ENCODE peak calls at places on chromosome 3, in eight cellular contexts. O, I, S, K, C, B, J and A are unnamed samples.

GRCh38 chr3:2967851-2968250 is 142.3 kb downstream of the IL5RA start:
- DNase-seq in B (no peak), O (no peak), C (no peak), J (no peak), I (no peak), S (no peak), K (no peak), A (no peak)

GRCh38 chr3:34225828-34226227 is 427.4 kb downstream of the PDCD6IP start:
- DNase-seq in J (no peak), K (no peak), S (no peak), O (no peak), I (no peak), B (no peak), C (no peak), A (no peak)

GRCh38 chr3:73813978-73814292 is 189.2 kb upstream of the PDZRN3 start:
- DNase-seq in B (no peak), J (no peak), C (no peak), I (no peak), O (no peak), S (no peak), K (peak), A (no peak)

GRCh38 chr3:119571230-119571629 is 8.1 kb upstream of the ADPRH start:
- DNase-seq in B (no peak), K (no peak), J (no peak), O (no peak), S (no peak), I (no peak), C (no peak), A (no peak)

GRCh38 chr3:89180334-89180733 is 72.9 kb downstream of the EPHA3 start:
- DNase-seq in K (peak), S (no peak), J (no peak), O (no peak), C (peak), I (no peak), B (no peak), A (no peak)

GRCh38 chr3:12471228-12471627 is 13.1 kb upstream of the TSEN2 start:
- DNase-seq in O (peak), S (no peak), J (no peak), K (peak), I (peak), C (peak), B (peak), A (no peak)

GRCh38 chr3:164479978-164480377 is 598.3 kb downstream of the SI start:
- DNase-seq in B (no peak), I (no peak), J (no peak), O (no peak), S (no peak), C (no peak), K (no peak), A (no peak)

GRCh38 chr3:172524611-172525010 is 1.4 kb upstream of the TNFSF10 start:
- DNase-seq in B (no peak), J (no peak), S (peak), C (no peak), K (no peak), O (no peak), I (no peak), A (no peak)

GRCh38 chr3:3154879-3155610 is 24.4 kb downstream of the CRBN start:
- DNase-seq in C (no peak), K (no peak), S (no peak), J (no peak), O (no peak), I (no peak), B (no peak), A (no peak)

GRCh38 chr3:111810909-111811308 is 48.2 kb upstream of the PHLDB2 start:
- DNase-seq in C (peak), S (peak), J (peak), B (no peak), I (no peak), K (peak), O (no peak), A (no peak)

GRCh38 chr3:155233213-155233612 is 60.3 kb downstream of the STRIT1 start:
- DNase-seq in J (no peak), S (peak), K (peak), O (no peak), I (no peak), C (peak), B (no peak), A (no peak)

GRCh38 chr3:99706410-99706809 is 68.0 kb downstream of the COL8A1 start:
- DNase-seq in C (no peak), K (no peak), O (no peak), I (no peak), B (no peak), S (peak), J (no peak), A (no peak)

GRCh38 chr3:194465920-194466570 is 20.8 kb downstream of the ATP13A3 start:
- DNase-seq in K (no peak), S (no peak), I (no peak), C (no peak), B (no peak), O (no peak), J (no peak), A (no peak)

GRCh38 chr3:184039414-184039813 is 7.9 kb downstream of the HTR3D start:
- DNase-seq in O (no peak), K (peak), S (no peak), C (peak), J (no peak), B (no peak), I (no peak), A (no peak)

GRCh38 chr3:171162986-171163723 is 136.6 kb upstream of the SLC2A2 start:
- DNase-seq in I (no peak), K (no peak), C (no peak), S (no peak), J (no peak), B (peak), O (no peak), A (peak)

GRCh38 chr3:38662544-38662943 is 13.1 kb upstream of the SCN5A start:
- DNase-seq in I (no peak), O (no peak), B (no peak), S (peak), C (peak), J (no peak), K (peak), A (no peak)

GRCh38 chr3:183108002-183108449 is 8.7 kb upstream of the MCCC1 start:
- DNase-seq in C (peak), B (no peak), J (no peak), K (no peak), S (peak), I (no peak), O (no peak), A (no peak)

GRCh38 chr3:356947-357346 is 160.4 kb downstream of the CHL1 start:
- DNase-seq in O (no peak), I (no peak), K (no peak), B (no peak), C (no peak), J (no peak), S (no peak), A (no peak)

GRCh38 chr3:45596290-45596791 is 1.8 kb downstream of the LIMD1 start:
- DNase-seq in O (no peak), I (no peak), B (peak), C (no peak), K (no peak), J (no peak), S (no peak), A (peak)

GRCh38 chr3:42886294-42886822 is 10.7 kb upstream of the CYP8B1 start:
- DNase-seq in J (no peak), S (no peak), B (no peak), I (no peak), C (no peak), K (peak), O (no peak), A (no peak)

GRCh38 chr3:46662771-46663551 is 30.5 kb downstream of the ALS2CL start:
- DNase-seq in O (no peak), B (no peak), S (peak), C (no peak), K (no peak), I (no peak), J (no peak), A (no peak)

GRCh38 chr3:27293954-27294353 is 75.2 kb downstream of the NEK10 start:
- DNase-seq in K (no peak), I (no peak), S (peak), B (no peak), C (peak), J (no peak), O (no peak), A (no peak)

GRCh38 chr3:5149306-5149880 is 27.3 kb downstream of the ARL8B start:
- DNase-seq in B (no peak), K (no peak), C (no peak), S (no peak), O (no peak), J (no peak), I (no peak), A (no peak)

GRCh38 chr3:75192065-75192658 is 472.0 kb upstream of the FRG2C start:
- DNase-seq in S (peak), O (peak), J (peak), C (peak), K (peak), B (peak), I (peak), A (peak)
- TF ChIP-seq CTCF in S (peak), O (peak), J (peak), C (peak), K (peak), B (peak), I (peak), A (peak)

GRCh38 chr3:32084870-32085269 is 21.6 kb upstream of the GPD1L start:
- DNase-seq in K (no peak), J (no peak), C (no peak), O (no peak), S (no peak), I (no peak), B (no peak), A (no peak)

GRCh38 chr3:32078864-32079263 is 27.6 kb upstream of the GPD1L start:
- DNase-seq in K (no peak), I (no peak), O (no peak), J (no peak), C (no peak), B (no peak), S (no peak), A (no peak)

GRCh38 chr3:32083901-32084300 is 22.5 kb upstream of the GPD1L start:
- DNase-seq in J (no peak), I (no peak), S (no peak), O (no peak), K (no peak), B (no peak), C (no peak), A (no peak)

GRCh38 chr3:32078085-32078634 is 28.3 kb upstream of the GPD1L start:
- DNase-seq in J (no peak), K (no peak), B (no peak), I (no peak), C (no peak), S (no peak), O (no peak), A (no peak)

DNA sequence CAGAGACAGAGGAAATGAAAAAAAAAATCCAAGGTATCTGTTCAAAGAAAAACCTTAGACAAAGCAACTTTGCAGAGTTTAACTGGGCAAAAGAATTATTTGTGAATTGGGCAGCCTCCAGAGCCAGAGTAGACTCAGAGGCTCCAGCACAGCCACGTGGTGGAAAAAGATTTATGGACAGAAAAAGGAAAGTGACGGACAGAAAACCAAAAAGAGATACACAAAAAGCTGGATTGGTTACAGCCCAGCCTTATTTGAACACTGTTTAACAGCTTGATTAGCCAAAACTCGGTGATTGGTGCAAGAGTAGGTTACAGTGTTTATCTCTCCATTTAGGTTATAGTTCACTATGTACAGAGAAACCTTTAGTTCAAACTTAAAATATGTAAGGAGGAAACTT is 23.7 kb upstream of the GPD1L start:
- DNase-seq in J (no peak), K (no peak), I (no peak), S (no peak), B (no peak), C (no peak), O (no peak), A (no peak)
- TF ChIP-seq CTCF in J (no peak), K (peak), I (no peak), S (no peak), B (no peak), C (no peak), O (no peak), A (no peak)

GRCh38 chr3:175495331-175495730 is 636.2 kb downstream of the NAALADL2 start:
- DNase-seq in K (no peak), I (no peak), S (no peak), J (no peak), C (no peak), B (peak), O (no peak), A (peak)

GRCh38 chr3:175489406-175489805 is 630.3 kb downstream of the NAALADL2 start:
- DNase-seq in J (no peak), I (no peak), S (no peak), B (no peak), K (no peak), C (no peak), O (no peak), A (peak)

DNA sequence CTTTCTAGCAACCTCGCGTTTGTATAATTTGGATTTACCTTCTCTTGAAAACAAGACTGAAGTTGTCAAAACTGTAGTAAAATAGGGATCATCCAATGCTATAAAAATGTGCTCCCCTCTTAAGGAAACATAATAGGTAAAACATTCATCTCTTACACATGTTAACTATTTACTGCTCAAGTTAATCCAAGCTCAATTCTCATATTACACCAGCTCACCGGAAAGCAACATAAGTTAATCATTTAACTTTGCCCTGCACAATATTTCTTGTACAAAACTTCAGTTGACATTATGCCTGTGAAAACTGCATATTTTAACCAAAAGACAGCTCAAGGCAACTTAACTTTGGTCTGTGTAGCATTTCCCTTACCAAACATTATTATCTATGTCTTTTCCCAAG is 634.2 kb downstream of the NAALADL2 start:
- DNase-seq in S (peak), J (peak), K (no peak), C (no peak), O (no peak), B (no peak), I (no peak), A (no peak)
- TF ChIP-seq CTCF in S (no peak), J (no peak), K (no peak), C (no peak), O (no peak), B (no peak), I (no peak), A (no peak)

GRCh38 chr3:180684807-180685206 is 5.5 kb upstream of the CCDC39 start:
- DNase-seq in I (no peak), J (no peak), K (no peak), S (no peak), B (no peak), C (no peak), O (no peak), A (no peak)

GRCh38 chr3:180693656-180694055 is 14.4 kb upstream of the CCDC39 start:
- DNase-seq in C (no peak), B (no peak), J (no peak), I (no peak), S (no peak), K (no peak), O (no peak), A (no peak)

GRCh38 chr3:180690061-180690460 is 10.8 kb upstream of the CCDC39 start:
- DNase-seq in S (no peak), O (no peak), J (no peak), K (no peak), C (peak), I (no peak), B (no peak), A (no peak)
- TF ChIP-seq CTCF in S (no peak), O (peak), J (no peak), K (peak), C (no peak), I (peak), B (no peak), A (no peak)

GRCh38 chr3:50581459-50581842 is 12.1 kb downstream of the HEMK1 start:
- DNase-seq in S (no peak), J (no peak), B (no peak), O (no peak), K (no peak), I (no peak), C (no peak), A (no peak)

GRCh38 chr3:50582083-50582482 is 12.8 kb downstream of the HEMK1 start:
- DNase-seq in S (no peak), C (no peak), K (no peak), I (no peak), J (no peak), B (no peak), O (no peak), A (no peak)

GRCh38 chr3:50584391-50584790 is 15.1 kb downstream of the HEMK1 start:
- DNase-seq in C (no peak), K (no peak), B (no peak), I (no peak), S (no peak), O (no peak), J (no peak), A (no peak)

GRCh38 chr3:50583897-50584296 is 14.6 kb downstream of the HEMK1 start:
- DNase-seq in I (no peak), K (no peak), S (no peak), B (no peak), C (no peak), O (no peak), J (no peak), A (no peak)

GRCh38 chr3:50580683-50581458 is 11.5 kb downstream of the HEMK1 start:
- DNase-seq in K (no peak), B (peak), J (no peak), I (no peak), S (no peak), C (no peak), O (no peak), A (no peak)
- TF ChIP-seq CTCF in K (no peak), B (no peak), J (peak), I (no peak), S (no peak), C (no peak), O (no peak), A (no peak)

GRCh38 chr3:188349276-188349962 is 195.5 kb downstream of the LPP start:
- DNase-seq in I (no peak), O (no peak), B (no peak), K (peak), C (peak), S (no peak), J (no peak), A (no peak)
- TF ChIP-seq CTCF in I (no peak), O (peak), B (no peak), K (peak), C (no peak), S (no peak), J (no peak), A (no peak)